ENCODE peak calls at places on chromosomes 2 and 18, in ten cellular contexts. L, N, J, B, O, R, T, D, G and V are unnamed samples.

GRCh38 chr2:104004818-104005217 is 849.1 kb upstream of the POU3F3 start:
- DNase-seq in B (no peak), N (no peak), G (no peak), J (no peak), D (no peak), L (no peak), O (no peak), T (no peak), R (no peak), V (no peak)

GRCh38 chr18:65936678-65937077 is 185.9 kb downstream of the CDH7 start:
- DNase-seq in G (no peak), R (no peak), B (no peak), D (no peak), N (peak; percentile 36), J (no peak), T (no peak), O (no peak), L (no peak), V (no peak)

GRCh38 chr2:128263902-128264331 is 54.8 kb downstream of the HS6ST1 start:
- DNase-seq in D (no peak), T (no peak), J (no peak), L (no peak), N (no peak), G (no peak), R (peak; percentile 61), B (no peak), O (no peak), V (peak; percentile 27)

GRCh38 chr18:60411715-60412114 is 39.1 kb upstream of the MC4R start:
- DNase-seq in T (no peak), O (no peak), G (no peak), N (no peak), J (no peak), B (no peak), D (peak; percentile 9), R (no peak), L (no peak), V (no peak)

GRCh38 chr2:238378230-238379095 is 48.3 kb upstream of the ASB1 start:
- DNase-seq in R (no peak), O (no peak), L (no peak), D (no peak), T (no peak), B (no peak), J (no peak), N (no peak), G (no peak), V (no peak)

GRCh38 chr2:16656784-16657391 is 8.7 kb downstream of the CYRIA start:
- DNase-seq in J (peak; percentile 69), T (peak; percentile 74), B (no peak), G (no peak), R (peak; percentile 39), D (no peak), O (peak; percentile 54), L (peak; percentile 56), N (no peak), V (peak; percentile 74)

GRCh38 chr2:18647731-18648130 is 58.4 kb upstream of the NT5C1B start:
- DNase-seq in D (no peak), L (no peak), B (no peak), R (no peak), J (no peak), O (no peak), T (no peak), G (no peak), N (no peak), V (no peak)

GRCh38 chr2:24359701-24360049 is 661 bp downstream of the ITSN2 start:
- DNase-seq in N (peak; percentile 31), O (peak; percentile 67), D (no peak), T (no peak), B (no peak), J (peak; percentile 53), G (peak; percentile 56), L (no peak), R (peak; percentile 75), V (peak; percentile 50)

GRCh38 chr2:240974771-240975572 is 23.4 kb upstream of the SNED1 start:
- DNase-seq in J (no peak), O (no peak), N (no peak), D (no peak), T (no peak), L (no peak), G (no peak), R (no peak), B (no peak), V (no peak)

GRCh38 chr2:120221616-120222015 is 1.6 kb downstream of the TMEM185B start:
- DNase-seq in R (no peak), D (no peak), J (no peak), N (no peak), B (no peak), L (no peak), O (no peak), T (no peak), G (no peak), V (no peak)

GRCh38 chr2:120224256-120224655 is 1.1 kb upstream of the TMEM185B start:
- DNase-seq in N (no peak), R (no peak), L (no peak), T (no peak), G (no peak), D (no peak), J (no peak), B (no peak), O (no peak), V (no peak)

GRCh38 chr2:120224735-120225548 is 1.7 kb upstream of the TMEM185B start:
- DNase-seq in J (no peak), G (no peak), T (no peak), D (no peak), O (no peak), R (no peak), B (no peak), N (no peak), L (no peak), V (no peak)

GRCh38 chr2:120222186-120223033 is 790 bp downstream of the TMEM185B start:
- DNase-seq in O (no peak), T (no peak), J (no peak), N (no peak), R (no peak), D (no peak), L (no peak), G (no peak), B (no peak), V (no peak)

DNA sequence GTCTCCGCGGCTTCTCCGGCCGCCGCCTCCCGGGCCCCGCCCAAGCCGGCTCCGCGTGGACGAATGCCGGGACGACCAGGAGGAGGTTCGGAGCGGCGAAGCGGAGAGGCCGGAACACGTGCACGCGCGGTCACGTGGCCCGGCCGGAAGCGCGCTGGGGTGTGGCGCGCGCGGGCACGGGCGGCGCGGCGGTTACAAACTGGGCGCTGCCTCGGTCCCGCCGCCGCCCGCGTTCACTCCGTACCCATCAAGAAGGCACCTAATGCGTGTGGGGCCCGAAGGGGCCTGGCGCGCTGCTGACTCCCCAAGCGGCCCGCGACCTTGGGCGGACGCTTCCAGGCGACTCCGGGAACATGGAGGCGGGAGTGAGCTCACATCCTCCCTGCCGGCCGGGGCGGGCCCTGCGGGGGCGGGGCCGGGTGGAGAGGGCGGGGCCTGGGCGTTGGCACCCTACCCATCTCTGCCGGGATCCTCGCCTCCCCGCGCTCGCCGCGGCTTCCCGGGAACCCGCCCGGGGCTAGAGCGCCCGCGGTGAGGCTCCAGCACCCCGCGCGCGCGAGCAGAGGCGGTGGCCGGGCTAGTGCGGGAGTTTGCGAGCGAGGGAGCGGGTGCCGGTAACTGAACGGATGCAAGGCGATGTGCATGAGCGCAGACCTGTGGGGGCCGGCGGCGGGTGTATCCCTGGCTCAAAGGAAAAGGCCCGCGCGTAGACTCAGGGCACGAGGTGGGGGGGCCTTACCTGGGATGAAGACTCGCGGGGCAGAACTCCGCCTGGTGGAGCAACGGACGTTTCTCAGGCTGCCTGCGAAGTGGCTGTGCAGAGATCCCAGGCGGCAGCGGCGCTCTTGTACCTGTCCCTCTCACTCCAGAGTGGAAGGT is at the start of gene TMEM185B:
- DNase-seq in R (peak; percentile 94), J (peak; percentile 86), N (peak; percentile 88), L (peak; percentile 96), T (peak; percentile 98), O (peak; percentile 95), D (peak; percentile 85), G (peak; percentile 91), B (peak; percentile 93), V (peak; percentile 86)
- TF ChIP-seq CTCF in R (no peak), J (no peak), N (peak; percentile 56), L (no peak), T (no peak), O (peak; percentile 46), D (peak; percentile 34), G (no peak), B (peak; percentile 29), V (peak; percentile 2)

GRCh38 chr2:46876741-46877384 is 38.7 kb downstream of the MCFD2 start:
- DNase-seq in D (peak; percentile 43), L (no peak), G (peak; percentile 61), T (no peak), O (peak; percentile 48), J (peak; percentile 21), B (no peak), N (peak; percentile 92), R (peak; percentile 45), V (no peak)
- TF ChIP-seq CTCF in D (peak; percentile 60), L (no peak), G (peak; percentile 53), T (no peak), O (peak; percentile 53), J (peak; percentile 59), B (no peak), N (peak; percentile 89), R (no peak), V (peak; percentile 31)

GRCh38 chr2:102046135-102046901 is 54.6 kb downstream of the IL1R2 start:
- DNase-seq in O (no peak), N (no peak), G (no peak), J (no peak), L (no peak), D (no peak), T (no peak), B (no peak), R (no peak), V (no peak)

GRCh38 chr2:102043560-102043959 is 51.8 kb downstream of the IL1R2 start:
- DNase-seq in D (no peak), T (no peak), O (no peak), N (no peak), R (no peak), G (no peak), L (no peak), J (no peak), B (no peak), V (no peak)

GRCh38 chr2:102044967-102045489 is 53.3 kb downstream of the IL1R2 start:
- DNase-seq in O (no peak), T (no peak), D (no peak), R (no peak), N (no peak), J (no peak), G (no peak), L (no peak), B (no peak), V (no peak)

GRCh38 chr2:102044235-102044920 is 52.6 kb downstream of the IL1R2 start:
- DNase-seq in J (no peak), N (no peak), D (no peak), R (no peak), T (no peak), L (no peak), G (no peak), B (no peak), O (no peak), V (no peak)

GRCh38 chr2:102045697-102046096 is 53.9 kb downstream of the IL1R2 start:
- DNase-seq in D (no peak), T (no peak), L (no peak), R (no peak), J (no peak), G (no peak), N (no peak), B (no peak), O (no peak), V (no peak)
- TF ChIP-seq CTCF in D (no peak), T (no peak), L (no peak), R (no peak), J (no peak), G (no peak), N (no peak), B (no peak), O (no peak), V (no peak)

GRCh38 chr2:232550351-232551261 is at the start of the genes EIF4E2 and TIGD1:
- DNase-seq in T (peak; percentile 99), B (peak; percentile 93), L (peak; percentile 99), R (peak; percentile 93), D (peak; percentile 97), N (peak; percentile 91), J (peak; percentile 92), G (peak; percentile 94), O (peak; percentile 95), V (peak; percentile 93)
- TF ChIP-seq CTCF in T (peak; percentile 8), B (peak; percentile 8), L (no peak), R (no peak), D (peak; percentile 14), N (no peak), J (peak; percentile 53), G (peak; percentile 15), O (peak; percentile 50), V (peak; percentile 43)